ENCODE peak calls at places on chromosomes 5 and 9, in six cellular contexts. One of them, this sample, is unnamed. For H3K27me3, the result is how much of the 10 kb centered on the place peaks cover.

GRCh38 chr9:83707518-83707767 is 315 bp downstream of the UBQLN1 start:
- DNase-seq in keratinocyte: no peak
- DNase-seq in lower lobe of right lung: no peak
- DNase-seq in PC-9: no peak
- DNase-seq in ovary: no peak
- DNase-seq in psoas muscle: peak
- DNase-seq in this sample: peak

GRCh38 chr5:2201011-2201410 is 318.3 kb upstream of the IRX4 start:
- DNase-seq in keratinocyte: no peak
- DNase-seq in lower lobe of right lung: no peak
- DNase-seq in PC-9: no peak
- DNase-seq in ovary: no peak
- DNase-seq in psoas muscle: no peak
- DNase-seq in this sample: no peak

GRCh38 chr5:126338516-126339153 is 84.6 kb upstream of the GRAMD2B start:
- DNase-seq in keratinocyte: no peak
- DNase-seq in lower lobe of right lung: no peak
- DNase-seq in PC-9: no peak
- DNase-seq in ovary: no peak
- DNase-seq in psoas muscle: no peak
- DNase-seq in this sample: no peak

GRCh38 chr5:52801329-52801728 is 13.6 kb downstream of the ITGA1 start:
- DNase-seq in keratinocyte: no peak
- DNase-seq in lower lobe of right lung: no peak
- DNase-seq in PC-9: no peak
- DNase-seq in ovary: no peak
- DNase-seq in psoas muscle: no peak
- DNase-seq in this sample: no peak

GRCh38 chr9:122020398-122020797 is 72.7 kb downstream of the TTLL11 start:
- DNase-seq in keratinocyte: no peak
- DNase-seq in lower lobe of right lung: no peak
- DNase-seq in PC-9: no peak
- DNase-seq in ovary: no peak
- DNase-seq in psoas muscle: no peak
- DNase-seq in this sample: no peak

GRCh38 chr9:71036501-71036900 is 84.9 kb downstream of the TRPM3 start:
- DNase-seq in keratinocyte: no peak
- DNase-seq in lower lobe of right lung: no peak
- DNase-seq in PC-9: no peak
- DNase-seq in ovary: no peak
- DNase-seq in psoas muscle: no peak
- DNase-seq in this sample: no peak

GRCh38 chr9:14585730-14586473 is 107.3 kb downstream of the ZDHHC21 start:
- DNase-seq in keratinocyte: no peak
- DNase-seq in lower lobe of right lung: no peak
- DNase-seq in PC-9: no peak
- DNase-seq in ovary: no peak
- DNase-seq in psoas muscle: no peak
- DNase-seq in this sample: no peak

GRCh38 chr5:154308457-154309360 is 118.2 kb downstream of the GALNT10 start:
- DNase-seq in keratinocyte: no peak
- DNase-seq in lower lobe of right lung: no peak
- DNase-seq in PC-9: no peak
- DNase-seq in ovary: no peak
- DNase-seq in psoas muscle: no peak
- DNase-seq in this sample: peak

GRCh38 chr9:98495530-98495929 is 213.2 kb downstream of the GABBR2 start:
- DNase-seq in keratinocyte: no peak
- DNase-seq in lower lobe of right lung: no peak
- DNase-seq in PC-9: no peak
- DNase-seq in ovary: no peak
- DNase-seq in psoas muscle: no peak
- DNase-seq in this sample: no peak

GRCh38 chr9:131113655-131114563 is 11.5 kb upstream of the NUP214 start:
- DNase-seq in keratinocyte: no peak
- DNase-seq in lower lobe of right lung: no peak
- DNase-seq in PC-9: no peak
- DNase-seq in ovary: no peak
- DNase-seq in psoas muscle: no peak
- DNase-seq in this sample: no peak

GRCh38 chr5:40680741-40681350 is 1.1 kb downstream of the PTGER4 start:
- DNase-seq in keratinocyte: no peak
- DNase-seq in lower lobe of right lung: peak
- DNase-seq in PC-9: no peak
- DNase-seq in ovary: peak
- DNase-seq in psoas muscle: peak
- DNase-seq in this sample: no peak

GRCh38 chr5:90408571-90409317 is 812 bp downstream of the CETN3 start:
- DNase-seq in keratinocyte: no peak
- DNase-seq in lower lobe of right lung: no peak
- DNase-seq in PC-9: no peak
- DNase-seq in ovary: no peak
- DNase-seq in psoas muscle: no peak
- DNase-seq in this sample: no peak

GRCh38 chr9:92538541-92538940 is 2.8 kb upstream of the ECM2 start:
- DNase-seq in keratinocyte: no peak
- DNase-seq in lower lobe of right lung: no peak
- DNase-seq in PC-9: no peak
- DNase-seq in ovary: no peak
- DNase-seq in psoas muscle: no peak
- DNase-seq in this sample: no peak

GRCh38 chr9:127776195-127776918 is 2.1 kb downstream of the SH2D3C start:
- DNase-seq in keratinocyte: no peak
- DNase-seq in lower lobe of right lung: peak
- DNase-seq in PC-9: no peak
- DNase-seq in ovary: no peak
- DNase-seq in psoas muscle: no peak
- DNase-seq in this sample: no peak

GRCh38 chr5:73838901-73839300 is 212.9 kb downstream of the ARHGEF28 start:
- DNase-seq in keratinocyte: no peak
- DNase-seq in lower lobe of right lung: no peak
- DNase-seq in PC-9: no peak
- DNase-seq in ovary: no peak
- DNase-seq in psoas muscle: no peak
- DNase-seq in this sample: no peak

GRCh38 chr5:14250094-14250777 is 107.1 kb downstream of the TRIO start:
- DNase-seq in keratinocyte: no peak
- DNase-seq in lower lobe of right lung: peak
- DNase-seq in PC-9: no peak
- DNase-seq in ovary: peak
- DNase-seq in psoas muscle: peak
- DNase-seq in this sample: no peak

GRCh38 chr9:20200900-20201495 is 412.2 kb upstream of the SLC24A2 start:
- DNase-seq in keratinocyte: no peak
- DNase-seq in lower lobe of right lung: no peak
- DNase-seq in PC-9: no peak
- DNase-seq in ovary: no peak
- DNase-seq in psoas muscle: no peak
- DNase-seq in this sample: no peak

GRCh38 chr5:124948062-124948753 is 201.8 kb upstream of the ZNF608 start:
- DNase-seq in keratinocyte: no peak
- DNase-seq in lower lobe of right lung: no peak
- DNase-seq in PC-9: no peak
- DNase-seq in ovary: no peak
- DNase-seq in psoas muscle: no peak
- DNase-seq in this sample: no peak

GRCh38 chr5:67494186-67494842 is 297.7 kb upstream of the CD180 start:
- DNase-seq in keratinocyte: no peak
- DNase-seq in lower lobe of right lung: no peak
- DNase-seq in PC-9: no peak
- DNase-seq in ovary: no peak
- DNase-seq in psoas muscle: peak
- DNase-seq in this sample: no peak

GRCh38 chr5:164204338-164204946 is 699.0 kb downstream of the MAT2B start:
- DNase-seq in keratinocyte: no peak
- DNase-seq in lower lobe of right lung: no peak
- DNase-seq in PC-9: no peak
- DNase-seq in ovary: no peak
- DNase-seq in psoas muscle: no peak
- DNase-seq in this sample: no peak

GRCh38 chr5:178385472-178385853 is 152.9 kb upstream of the PHYKPL start:
- DNase-seq in keratinocyte: no peak
- DNase-seq in lower lobe of right lung: peak
- DNase-seq in PC-9: no peak
- DNase-seq in ovary: no peak
- DNase-seq in psoas muscle: no peak
- DNase-seq in this sample: no peak

DNA sequence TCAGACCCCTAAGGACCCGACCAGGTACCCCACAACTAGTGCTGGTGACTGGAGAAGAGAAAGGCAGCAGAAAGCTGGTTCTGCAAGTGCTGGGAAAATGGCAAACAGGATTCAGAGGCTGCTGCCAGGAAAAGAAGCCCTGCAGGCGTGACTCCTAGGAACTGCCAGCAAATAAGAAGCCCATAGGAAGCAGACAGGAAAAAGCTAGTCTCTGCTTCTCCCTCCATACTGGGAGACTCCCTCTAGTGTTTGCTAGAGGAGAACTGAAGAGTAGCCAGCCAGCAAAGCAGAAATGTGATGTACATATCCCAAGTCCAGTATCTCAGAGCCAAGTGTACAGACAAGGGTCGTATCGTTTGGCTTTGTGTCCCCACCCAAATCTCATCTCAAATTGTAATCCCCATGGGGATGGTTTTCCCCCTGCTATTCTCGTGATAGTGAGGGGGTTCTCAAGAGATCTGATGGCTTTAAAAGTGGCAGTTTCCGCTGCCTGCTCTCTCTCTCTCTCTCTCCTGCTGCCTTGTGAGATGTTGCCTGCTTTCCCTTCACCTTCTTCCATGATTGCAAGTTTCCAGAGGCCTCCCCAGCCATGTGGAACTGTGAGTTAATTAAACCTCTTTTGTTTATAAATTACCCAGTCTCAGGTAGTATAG is 38.1 kb upstream of the TUSC1 start:
- DNase-seq in keratinocyte: no peak
- DNase-seq in lower lobe of right lung: no peak
- DNase-seq in PC-9: peak
- DNase-seq in ovary: no peak
- DNase-seq in psoas muscle: no peak
- DNase-seq in this sample: peak
- TF ChIP-seq CTCF in keratinocyte: peak
- TF ChIP-seq CTCF in lower lobe of right lung: peak
- TF ChIP-seq CTCF in PC-9: peak
- TF ChIP-seq CTCF in ovary: no peak
- TF ChIP-seq CTCF in psoas muscle: peak
- TF ChIP-seq CTCF in this sample: peak

GRCh38 chr5:134273642-134274361 is 47.9 kb upstream of the PPP2CA start:
- DNase-seq in keratinocyte: peak
- DNase-seq in lower lobe of right lung: no peak
- DNase-seq in PC-9: no peak
- DNase-seq in ovary: no peak
- DNase-seq in psoas muscle: no peak
- DNase-seq in this sample: no peak

GRCh38 chr5:134281081-134281480 is 55.2 kb upstream of the PPP2CA start:
- DNase-seq in keratinocyte: no peak
- DNase-seq in lower lobe of right lung: no peak
- DNase-seq in PC-9: no peak
- DNase-seq in ovary: no peak
- DNase-seq in psoas muscle: no peak
- DNase-seq in this sample: no peak

GRCh38 chr5:134271059-134271458 is 45.2 kb upstream of the PPP2CA start:
- DNase-seq in keratinocyte: no peak
- DNase-seq in lower lobe of right lung: no peak
- DNase-seq in PC-9: no peak
- DNase-seq in ovary: no peak
- DNase-seq in psoas muscle: no peak
- DNase-seq in this sample: no peak

DNA sequence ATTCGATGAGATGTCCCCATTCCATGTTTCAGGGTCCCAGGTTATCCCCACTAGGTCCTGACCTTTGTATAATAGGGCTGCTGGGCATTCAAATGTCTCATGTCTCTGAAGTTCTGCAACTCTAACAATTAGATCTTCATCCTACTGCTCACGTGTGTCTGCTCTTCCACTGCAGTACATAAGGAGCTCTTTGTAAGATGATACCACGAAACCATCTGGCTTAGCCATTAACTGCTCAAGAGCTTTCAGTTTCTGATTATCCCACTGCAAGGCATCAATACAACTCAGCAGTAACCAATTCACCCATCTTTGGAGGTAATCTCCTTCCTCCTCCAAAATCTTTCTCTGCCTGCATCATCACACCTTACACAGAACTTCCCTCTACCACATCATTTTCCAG is 49.9 kb upstream of the PPP2CA start:
- DNase-seq in keratinocyte: no peak
- DNase-seq in lower lobe of right lung: no peak
- DNase-seq in PC-9: no peak
- DNase-seq in ovary: no peak
- DNase-seq in psoas muscle: no peak
- DNase-seq in this sample: no peak
- H3K27me3 ChIP-seq in keratinocyte: under half
- H3K27me3 ChIP-seq in lower lobe of right lung: under half
- H3K27me3 ChIP-seq in PC-9: under half
- H3K27me3 ChIP-seq in ovary: under half
- H3K27me3 ChIP-seq in psoas muscle: under half
- H3K27me3 ChIP-seq in this sample: under half

DNA sequence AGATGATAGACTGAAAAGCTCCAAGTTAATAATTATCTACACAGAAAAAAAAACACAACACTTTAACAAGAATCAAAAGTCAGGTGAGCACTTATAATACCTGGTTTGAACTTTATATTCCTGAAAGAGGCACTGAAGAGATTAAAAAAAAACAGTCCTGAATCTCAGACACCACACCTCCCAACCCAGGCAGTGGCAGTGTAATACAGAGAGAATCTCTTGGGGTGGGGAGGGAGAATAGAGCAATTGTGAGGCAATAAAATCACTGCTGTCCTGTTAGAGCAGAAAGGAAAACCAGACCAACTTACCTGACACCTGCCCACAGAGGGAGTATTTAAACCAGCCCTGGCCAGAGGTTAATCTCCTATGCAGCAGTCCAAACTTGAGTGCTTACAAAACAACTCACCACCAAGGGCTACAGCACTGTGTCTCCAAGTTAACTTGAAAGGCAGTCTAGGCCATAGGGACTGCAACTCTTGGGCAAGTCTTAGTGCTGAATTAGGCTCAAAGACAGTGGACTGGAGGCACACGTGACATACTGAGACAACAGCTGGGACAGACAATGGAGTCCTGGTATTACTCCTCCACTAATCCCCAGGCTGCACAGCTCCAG is 54.2 kb downstream of the SLCO4C1 start:
- DNase-seq in keratinocyte: no peak
- DNase-seq in lower lobe of right lung: no peak
- DNase-seq in PC-9: no peak
- DNase-seq in ovary: no peak
- DNase-seq in psoas muscle: no peak
- DNase-seq in this sample: no peak
- TF ChIP-seq CTCF in keratinocyte: no peak
- TF ChIP-seq CTCF in lower lobe of right lung: no peak
- TF ChIP-seq CTCF in PC-9: no peak
- TF ChIP-seq CTCF in ovary: no peak
- TF ChIP-seq CTCF in psoas muscle: no peak
- TF ChIP-seq CTCF in this sample: no peak

GRCh38 chr9:135069556-135070197 is 17.8 kb upstream of the OLFM1 start:
- DNase-seq in keratinocyte: no peak
- DNase-seq in lower lobe of right lung: peak
- DNase-seq in PC-9: no peak
- DNase-seq in ovary: no peak
- DNase-seq in psoas muscle: no peak
- DNase-seq in this sample: no peak
- H3K27me3 ChIP-seq in keratinocyte: under half
- H3K27me3 ChIP-seq in lower lobe of right lung: under half
- H3K27me3 ChIP-seq in PC-9: half or more
- H3K27me3 ChIP-seq in ovary: under half
- H3K27me3 ChIP-seq in psoas muscle: under half
- H3K27me3 ChIP-seq in this sample: under half

This sample was measured in BJ.